ENCODE peak calls at places on chromosomes 13 and 19, in four cellular contexts. G, B, F and N are unnamed samples. For H3K79me1 and H3K4me1, the result is how much of the 10 kb centered on the place peaks cover.

GRCh38 chr19:8251025-8251472 is 41.9 kb downstream of the CERS4 start:
- DNase-seq in F (no peak), B (peak), G (no peak), N (no peak)

GRCh38 chr19:42206871-42207755 is 10.4 kb downstream of the DEDD2 start:
- DNase-seq in G (no peak), B (peak), F (no peak), N (peak)

GRCh38 chr19:46603195-46603637 is 2.1 kb downstream of the CALM3 start:
- DNase-seq in G (no peak), F (peak), B (no peak), N (no peak)

GRCh38 chr19:43731854-43732253 is 16.0 kb downstream of the IRGC start:
- DNase-seq in B (peak), G (no peak), F (no peak), N (no peak)

GRCh38 chr13:106349080-106349841 is 186.2 kb downstream of the EFNB2 start:
- DNase-seq in B (peak), G (peak), F (peak), N (peak)

GRCh38 chr19:29525901-29526729 is at the start of gene VSTM2B:
- DNase-seq in B (no peak), G (peak), F (no peak), N (no peak)

GRCh38 chr19:55373993-55374757 is 2.5 kb upstream of the TMEM190 start:
- DNase-seq in F (peak), B (peak), G (no peak), N (peak)

GRCh38 chr19:50252111-50252886 is 48.9 kb downstream of the MYH14 start:
- DNase-seq in B (no peak), F (peak), G (peak), N (no peak)

GRCh38 chr13:94079876-94080275 is 399.6 kb downstream of the DCT start:
- DNase-seq in F (no peak), B (peak), G (no peak), N (peak)

GRCh38 chr19:8109890-8110662 is 39.3 kb downstream of the FBN3 start:
- DNase-seq in B (no peak), F (no peak), G (no peak), N (no peak)

DNA sequence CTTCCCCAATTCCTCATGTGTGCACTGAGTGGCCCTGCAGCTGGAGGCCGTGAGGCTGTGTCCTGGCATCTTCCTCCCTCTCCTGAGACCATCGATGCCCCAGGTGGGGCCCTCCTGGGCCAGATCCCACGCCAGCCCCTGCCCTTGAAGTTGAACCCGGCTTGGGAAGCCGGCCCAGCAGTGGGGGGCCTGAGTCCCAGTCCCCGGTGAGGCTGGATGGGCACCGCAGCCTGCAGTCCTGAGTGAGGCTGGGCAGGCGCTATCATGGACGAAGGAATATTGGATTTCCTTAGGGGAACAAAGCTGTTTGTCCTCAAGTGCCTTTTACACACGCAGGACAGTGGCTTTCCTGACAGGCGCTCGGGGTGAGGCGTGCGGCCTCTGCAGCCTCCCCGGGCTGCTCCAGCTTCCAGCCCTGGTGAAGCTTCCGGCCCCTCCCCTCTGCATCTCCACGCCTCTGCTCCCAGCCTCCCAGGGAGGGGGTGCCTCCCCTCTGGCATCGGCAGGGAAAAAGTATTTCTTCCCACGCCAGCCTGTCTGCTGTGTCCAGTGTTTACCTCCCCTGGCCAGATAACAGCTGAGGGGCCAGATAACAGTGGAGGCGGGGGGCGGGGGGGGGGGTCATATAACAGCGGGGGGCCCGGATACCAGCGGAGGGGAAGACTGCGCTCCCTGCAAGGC is 159.5 kb downstream of the KDM4B start:
- DNase-seq in F (peak), G (no peak), B (peak), N (peak)
- H2BK15ac ChIP-seq in F (no peak), G (no peak), B (no peak), N (peak)

GRCh38 chr19:13850910-13851753 is 25.8 kb upstream of the NANOS3 start:
- DNase-seq in G (no peak), F (peak), B (peak), N (peak)

GRCh38 chr19:13847900-13848677 is 28.8 kb upstream of the NANOS3 start:
- DNase-seq in B (no peak), F (no peak), G (no peak), N (no peak)

GRCh38 chr19:13848811-13849241 is 28.1 kb upstream of the NANOS3 start:
- DNase-seq in G (no peak), B (no peak), F (peak), N (peak)

GRCh38 chr19:13849991-13850909 is 26.7 kb upstream of the NANOS3 start:
- DNase-seq in B (peak), G (peak), F (peak), N (peak)

GRCh38 chr19:13849277-13849676 is 27.7 kb upstream of the NANOS3 start:
- DNase-seq in B (no peak), G (no peak), F (no peak), N (no peak)
- H3K79me1 ChIP-seq in B (half or more), G (under half), F (under half), N (under half)

DNA sequence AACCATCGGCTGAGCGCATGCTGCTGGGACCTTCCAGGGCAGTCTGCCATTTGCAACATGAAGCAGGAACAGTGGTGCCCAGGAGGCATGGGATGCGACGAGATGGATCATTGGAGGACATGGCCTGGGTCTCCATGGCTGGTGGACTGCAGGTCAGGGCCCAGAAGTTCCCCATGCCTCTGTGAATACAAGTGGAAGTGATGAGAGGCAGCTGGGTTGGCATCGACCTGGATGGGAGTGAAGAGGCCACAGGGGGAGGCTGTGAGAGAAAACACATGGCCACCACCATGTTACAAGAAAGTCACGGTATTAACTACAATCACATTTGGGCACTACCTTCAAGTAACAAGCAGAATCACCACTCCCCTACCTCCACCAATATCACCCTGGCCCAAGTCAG is 262.0 kb downstream of the FOXO1 start:
- DNase-seq in F (no peak), B (no peak), G (no peak), N (no peak)
- H3K4me1 ChIP-seq in F (under half), B (under half), G (under half), N (under half)

GRCh38 chr19:34131100-34131499 is 41.2 kb upstream of the LSM14A start:
- DNase-seq in G (no peak), F (no peak), B (peak), N (peak)

GRCh38 chr19:34124828-34125227 is 47.5 kb upstream of the LSM14A start:
- DNase-seq in F (peak), G (no peak), B (no peak), N (peak)

GRCh38 chr19:34120846-34121639 is 51.3 kb upstream of the LSM14A start:
- DNase-seq in B (peak), G (peak), F (peak), N (peak)

GRCh38 chr19:34128558-34129250 is 43.6 kb upstream of the LSM14A start:
- DNase-seq in G (no peak), F (no peak), B (no peak), N (no peak)

GRCh38 chr19:34126966-34127365 is 45.3 kb upstream of the LSM14A start:
- DNase-seq in G (no peak), F (no peak), B (no peak), N (no peak)
- H2BK15ac ChIP-seq in G (no peak), F (no peak), B (no peak), N (no peak)

GRCh38 chr19:1411255-1412191 is 4.1 kb downstream of the DAZAP1 start:
- DNase-seq in G (no peak), F (no peak), B (peak), N (no peak)

GRCh38 chr19:1410789-1411188 is 3.4 kb downstream of the DAZAP1 start:
- DNase-seq in F (no peak), B (no peak), G (no peak), N (no peak)

GRCh38 chr19:1412995-1413889 is 5.9 kb downstream of the DAZAP1 start:
- DNase-seq in F (no peak), G (no peak), B (no peak), N (no peak)

GRCh38 chr19:1410136-1410786 is 2.9 kb downstream of the DAZAP1 start:
- DNase-seq in F (no peak), B (peak), G (no peak), N (peak)

GRCh38 chr19:1412323-1412923 is 5.0 kb downstream of the DAZAP1 start:
- DNase-seq in B (no peak), G (no peak), F (no peak), N (no peak)
- H3K79me1 ChIP-seq in B (half or more), G (under half), F (under half), N (under half)

DNA sequence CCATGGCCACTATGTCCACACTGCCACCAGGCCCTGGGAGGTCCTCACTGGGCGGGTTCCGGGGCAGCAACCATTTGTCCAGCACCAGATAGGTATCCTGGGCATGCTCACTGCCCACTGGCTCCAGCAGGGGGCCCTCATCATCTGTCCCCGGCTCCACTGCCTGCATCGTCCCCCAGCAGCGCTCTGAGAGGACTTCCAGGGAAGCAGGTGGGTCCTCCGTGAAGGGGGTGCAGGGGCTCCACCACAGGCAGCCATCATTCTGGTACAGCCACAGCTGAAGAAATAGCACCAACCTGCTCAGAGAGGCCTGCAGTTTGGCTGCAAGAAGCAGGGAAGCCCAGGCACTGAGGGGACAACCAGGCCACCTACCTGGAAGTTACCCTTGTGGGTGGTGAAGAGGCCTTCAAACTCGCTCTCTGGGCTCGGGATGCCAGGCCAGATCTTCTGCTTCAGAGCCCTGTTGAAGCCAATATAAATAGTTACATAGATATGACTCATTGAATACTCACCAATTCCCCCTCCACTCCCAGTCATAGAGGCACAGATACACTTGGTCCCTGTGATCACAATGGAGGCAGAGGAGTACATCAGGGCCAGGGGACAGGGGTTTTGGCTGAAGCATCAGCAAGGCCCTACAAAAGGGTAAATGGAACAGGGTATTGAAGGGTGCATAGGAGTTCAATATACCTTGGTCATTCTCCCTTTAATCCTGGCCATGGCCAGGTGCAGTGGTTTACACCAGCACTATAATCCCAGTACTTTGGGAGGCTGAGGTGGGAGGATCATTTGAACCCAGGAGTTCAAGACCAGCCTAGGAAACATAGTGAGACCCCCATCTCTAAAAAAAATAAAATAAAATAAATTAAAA is 4.1 kb downstream of the SWSAP1 start:
- DNase-seq in F (peak), B (peak), G (peak), N (peak)
- H3K4me1 ChIP-seq in F (under half), B (under half), G (under half), N (half or more)

DNA sequence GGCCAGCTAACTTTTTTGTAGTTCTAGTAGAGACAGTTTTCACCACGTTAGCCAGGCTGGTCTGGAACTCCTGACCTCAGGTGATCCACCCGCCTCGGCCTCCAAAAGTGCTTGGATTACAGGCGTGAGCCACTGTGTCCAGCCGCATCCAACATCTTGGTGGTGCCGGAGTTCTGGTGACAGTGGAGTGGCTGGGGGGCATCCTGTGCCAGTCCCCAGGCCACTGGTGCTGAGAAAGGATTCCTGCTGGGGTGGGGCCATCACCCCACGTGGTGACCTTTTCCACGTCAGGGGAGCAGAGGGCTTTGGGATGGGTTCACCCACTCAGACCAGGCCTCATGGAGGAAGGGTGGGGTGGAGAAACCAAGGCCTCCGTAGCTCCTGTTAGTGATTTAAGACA is 12.8 kb upstream of the TUBB4A start:
- DNase-seq in G (no peak), B (no peak), F (no peak), N (no peak)
- H2BK15ac ChIP-seq in G (no peak), B (no peak), F (no peak), N (no peak)